ENCODE peak calls at places on chromosomes 5 and 9, in five cellular contexts. One of them, this sample, is unnamed.

GRCh38 chr9:128894764-128895163 is 12.8 kb downstream of the LRRC8A start:
- DNase-seq in osteoblast: no peak
- DNase-seq in stimulated activated CD4-positive, alpha-beta T cell treated with anti-CD3 and anti-CD28 coated beads, Interleukin-4, amount 100 ng/mL, for 48 hours: no peak
- DNase-seq in activated CD4-positive, alpha-beta T cell treated with anti-CD3 and anti-CD28 coated beads, Interleukin-2, amount 50 U/mL, for 48 hours: no peak
- DNase-seq in prostate gland: no peak
- DNase-seq in this sample: no peak

GRCh38 chr5:73625314-73625904 is 587 bp upstream of the ARHGEF28 start:
- DNase-seq in prostate gland: no peak
- DNase-seq in osteoblast: peak
- DNase-seq in activated CD4-positive, alpha-beta T cell treated with anti-CD3 and anti-CD28 coated beads, Interleukin-2, amount 50 U/mL, for 48 hours: no peak
- DNase-seq in stimulated activated CD4-positive, alpha-beta T cell treated with anti-CD3 and anti-CD28 coated beads, Interleukin-4, amount 100 ng/mL, for 48 hours: no peak
- DNase-seq in this sample: no peak

GRCh38 chr9:110580850-110581249 is 1.3 kb upstream of the SVEP1 start:
- DNase-seq in prostate gland: no peak
- DNase-seq in stimulated activated CD4-positive, alpha-beta T cell treated with anti-CD3 and anti-CD28 coated beads, Interleukin-4, amount 100 ng/mL, for 48 hours: no peak
- DNase-seq in activated CD4-positive, alpha-beta T cell treated with anti-CD3 and anti-CD28 coated beads, Interleukin-2, amount 50 U/mL, for 48 hours: no peak
- DNase-seq in osteoblast: no peak
- DNase-seq in this sample: no peak

GRCh38 chr5:52989025-52989780 is at the start of gene ITGA2:
- DNase-seq in osteoblast: peak
- DNase-seq in activated CD4-positive, alpha-beta T cell treated with anti-CD3 and anti-CD28 coated beads, Interleukin-2, amount 50 U/mL, for 48 hours: peak
- DNase-seq in prostate gland: peak
- DNase-seq in stimulated activated CD4-positive, alpha-beta T cell treated with anti-CD3 and anti-CD28 coated beads, Interleukin-4, amount 100 ng/mL, for 48 hours: no peak
- DNase-seq in this sample: peak

GRCh38 chr5:21919417-21920022 is 933.6 kb downstream of the CDH12 start:
- DNase-seq in activated CD4-positive, alpha-beta T cell treated with anti-CD3 and anti-CD28 coated beads, Interleukin-2, amount 50 U/mL, for 48 hours: no peak
- DNase-seq in prostate gland: no peak
- DNase-seq in stimulated activated CD4-positive, alpha-beta T cell treated with anti-CD3 and anti-CD28 coated beads, Interleukin-4, amount 100 ng/mL, for 48 hours: no peak
- DNase-seq in osteoblast: peak
- DNase-seq in this sample: no peak

GRCh38 chr5:148186248-148187003 is 16.4 kb upstream of the SPINK6 start:
- DNase-seq in activated CD4-positive, alpha-beta T cell treated with anti-CD3 and anti-CD28 coated beads, Interleukin-2, amount 50 U/mL, for 48 hours: no peak
- DNase-seq in prostate gland: no peak
- DNase-seq in osteoblast: no peak
- DNase-seq in stimulated activated CD4-positive, alpha-beta T cell treated with anti-CD3 and anti-CD28 coated beads, Interleukin-4, amount 100 ng/mL, for 48 hours: no peak
- DNase-seq in this sample: no peak

GRCh38 chr5:94276056-94276455 is 342.3 kb downstream of the KIAA0825 start:
- DNase-seq in osteoblast: no peak
- DNase-seq in prostate gland: no peak
- DNase-seq in stimulated activated CD4-positive, alpha-beta T cell treated with anti-CD3 and anti-CD28 coated beads, Interleukin-4, amount 100 ng/mL, for 48 hours: no peak
- DNase-seq in activated CD4-positive, alpha-beta T cell treated with anti-CD3 and anti-CD28 coated beads, Interleukin-2, amount 50 U/mL, for 48 hours: no peak
- DNase-seq in this sample: no peak

GRCh38 chr5:79585129-79585528 is 27.1 kb upstream of the TENT2 start:
- DNase-seq in activated CD4-positive, alpha-beta T cell treated with anti-CD3 and anti-CD28 coated beads, Interleukin-2, amount 50 U/mL, for 48 hours: no peak
- DNase-seq in stimulated activated CD4-positive, alpha-beta T cell treated with anti-CD3 and anti-CD28 coated beads, Interleukin-4, amount 100 ng/mL, for 48 hours: no peak
- DNase-seq in prostate gland: no peak
- DNase-seq in osteoblast: no peak
- DNase-seq in this sample: no peak

GRCh38 chr9:3508531-3509374 is 17.0 kb downstream of the RFX3 start:
- DNase-seq in prostate gland: peak
- DNase-seq in osteoblast: no peak
- DNase-seq in stimulated activated CD4-positive, alpha-beta T cell treated with anti-CD3 and anti-CD28 coated beads, Interleukin-4, amount 100 ng/mL, for 48 hours: no peak
- DNase-seq in activated CD4-positive, alpha-beta T cell treated with anti-CD3 and anti-CD28 coated beads, Interleukin-2, amount 50 U/mL, for 48 hours: no peak
- DNase-seq in this sample: no peak

GRCh38 chr5:177357459-177358332 is at the start of gene RGS14:
- DNase-seq in activated CD4-positive, alpha-beta T cell treated with anti-CD3 and anti-CD28 coated beads, Interleukin-2, amount 50 U/mL, for 48 hours: peak
- DNase-seq in osteoblast: peak
- DNase-seq in prostate gland: no peak
- DNase-seq in stimulated activated CD4-positive, alpha-beta T cell treated with anti-CD3 and anti-CD28 coated beads, Interleukin-4, amount 100 ng/mL, for 48 hours: peak
- DNase-seq in this sample: peak

GRCh38 chr5:142749321-142749720 is 20.9 kb upstream of the ARHGAP26 start:
- DNase-seq in osteoblast: no peak
- DNase-seq in activated CD4-positive, alpha-beta T cell treated with anti-CD3 and anti-CD28 coated beads, Interleukin-2, amount 50 U/mL, for 48 hours: peak
- DNase-seq in stimulated activated CD4-positive, alpha-beta T cell treated with anti-CD3 and anti-CD28 coated beads, Interleukin-4, amount 100 ng/mL, for 48 hours: peak
- DNase-seq in prostate gland: no peak
- DNase-seq in this sample: no peak

GRCh38 chr5:12658871-12659446 is 754.7 kb upstream of the CTNND2 start:
- DNase-seq in osteoblast: no peak
- DNase-seq in prostate gland: no peak
- DNase-seq in activated CD4-positive, alpha-beta T cell treated with anti-CD3 and anti-CD28 coated beads, Interleukin-2, amount 50 U/mL, for 48 hours: no peak
- DNase-seq in stimulated activated CD4-positive, alpha-beta T cell treated with anti-CD3 and anti-CD28 coated beads, Interleukin-4, amount 100 ng/mL, for 48 hours: no peak
- DNase-seq in this sample: no peak

GRCh38 chr5:179141867-179142266 is 81.7 kb downstream of the ZNF354C start:
- DNase-seq in prostate gland: no peak
- DNase-seq in stimulated activated CD4-positive, alpha-beta T cell treated with anti-CD3 and anti-CD28 coated beads, Interleukin-4, amount 100 ng/mL, for 48 hours: no peak
- DNase-seq in osteoblast: no peak
- DNase-seq in activated CD4-positive, alpha-beta T cell treated with anti-CD3 and anti-CD28 coated beads, Interleukin-2, amount 50 U/mL, for 48 hours: no peak
- DNase-seq in this sample: no peak

GRCh38 chr5:172929371-172929838 is 29.8 kb upstream of the RPL26L1 start:
- DNase-seq in osteoblast: peak
- DNase-seq in stimulated activated CD4-positive, alpha-beta T cell treated with anti-CD3 and anti-CD28 coated beads, Interleukin-4, amount 100 ng/mL, for 48 hours: no peak
- DNase-seq in prostate gland: no peak
- DNase-seq in activated CD4-positive, alpha-beta T cell treated with anti-CD3 and anti-CD28 coated beads, Interleukin-2, amount 50 U/mL, for 48 hours: no peak
- DNase-seq in this sample: no peak

GRCh38 chr9:94819161-94819677 is 92.7 kb downstream of the AOPEP start:
- DNase-seq in osteoblast: no peak
- DNase-seq in activated CD4-positive, alpha-beta T cell treated with anti-CD3 and anti-CD28 coated beads, Interleukin-2, amount 50 U/mL, for 48 hours: no peak
- DNase-seq in prostate gland: peak
- DNase-seq in stimulated activated CD4-positive, alpha-beta T cell treated with anti-CD3 and anti-CD28 coated beads, Interleukin-4, amount 100 ng/mL, for 48 hours: no peak
- DNase-seq in this sample: no peak

GRCh38 chr5:145237843-145238242 is 597.3 kb downstream of the PRELID2 start:
- DNase-seq in prostate gland: peak
- DNase-seq in activated CD4-positive, alpha-beta T cell treated with anti-CD3 and anti-CD28 coated beads, Interleukin-2, amount 50 U/mL, for 48 hours: no peak
- DNase-seq in osteoblast: no peak
- DNase-seq in stimulated activated CD4-positive, alpha-beta T cell treated with anti-CD3 and anti-CD28 coated beads, Interleukin-4, amount 100 ng/mL, for 48 hours: no peak
- DNase-seq in this sample: no peak

GRCh38 chr5:138459311-138459710 is 6.0 kb upstream of the EGR1 start:
- DNase-seq in activated CD4-positive, alpha-beta T cell treated with anti-CD3 and anti-CD28 coated beads, Interleukin-2, amount 50 U/mL, for 48 hours: peak
- DNase-seq in stimulated activated CD4-positive, alpha-beta T cell treated with anti-CD3 and anti-CD28 coated beads, Interleukin-4, amount 100 ng/mL, for 48 hours: peak
- DNase-seq in prostate gland: no peak
- DNase-seq in osteoblast: no peak
- DNase-seq in this sample: peak

GRCh38 chr9:18748106-18748719 is 274.3 kb downstream of the ADAMTSL1 start:
- DNase-seq in stimulated activated CD4-positive, alpha-beta T cell treated with anti-CD3 and anti-CD28 coated beads, Interleukin-4, amount 100 ng/mL, for 48 hours: no peak
- DNase-seq in activated CD4-positive, alpha-beta T cell treated with anti-CD3 and anti-CD28 coated beads, Interleukin-2, amount 50 U/mL, for 48 hours: no peak
- DNase-seq in osteoblast: no peak
- DNase-seq in prostate gland: no peak
- DNase-seq in this sample: no peak

GRCh38 chr5:172918421-172919371 is 40.5 kb upstream of the RPL26L1 start:
- DNase-seq in osteoblast: peak
- DNase-seq in activated CD4-positive, alpha-beta T cell treated with anti-CD3 and anti-CD28 coated beads, Interleukin-2, amount 50 U/mL, for 48 hours: no peak
- DNase-seq in prostate gland: no peak
- DNase-seq in stimulated activated CD4-positive, alpha-beta T cell treated with anti-CD3 and anti-CD28 coated beads, Interleukin-4, amount 100 ng/mL, for 48 hours: no peak
- DNase-seq in this sample: no peak

GRCh38 chr5:132905938-132906337 is 32.5 kb downstream of the LEAP2 start:
- DNase-seq in stimulated activated CD4-positive, alpha-beta T cell treated with anti-CD3 and anti-CD28 coated beads, Interleukin-4, amount 100 ng/mL, for 48 hours: no peak
- DNase-seq in activated CD4-positive, alpha-beta T cell treated with anti-CD3 and anti-CD28 coated beads, Interleukin-2, amount 50 U/mL, for 48 hours: no peak
- DNase-seq in prostate gland: peak
- DNase-seq in osteoblast: no peak
- DNase-seq in this sample: no peak

GRCh38 chr9:87337335-87338074 is 160.2 kb upstream of the DAPK1 start:
- DNase-seq in osteoblast: no peak
- DNase-seq in activated CD4-positive, alpha-beta T cell treated with anti-CD3 and anti-CD28 coated beads, Interleukin-2, amount 50 U/mL, for 48 hours: no peak
- DNase-seq in prostate gland: no peak
- DNase-seq in stimulated activated CD4-positive, alpha-beta T cell treated with anti-CD3 and anti-CD28 coated beads, Interleukin-4, amount 100 ng/mL, for 48 hours: no peak
- DNase-seq in this sample: no peak

GRCh38 chr5:154714271-154714986 is 40.7 kb upstream of the LARP1 start:
- DNase-seq in osteoblast: peak
- DNase-seq in stimulated activated CD4-positive, alpha-beta T cell treated with anti-CD3 and anti-CD28 coated beads, Interleukin-4, amount 100 ng/mL, for 48 hours: no peak
- DNase-seq in prostate gland: no peak
- DNase-seq in activated CD4-positive, alpha-beta T cell treated with anti-CD3 and anti-CD28 coated beads, Interleukin-2, amount 50 U/mL, for 48 hours: no peak
- DNase-seq in this sample: peak

GRCh38 chr9:88398016-88398415 is 9.8 kb downstream of the SPIN1 start:
- DNase-seq in osteoblast: no peak
- DNase-seq in prostate gland: no peak
- DNase-seq in activated CD4-positive, alpha-beta T cell treated with anti-CD3 and anti-CD28 coated beads, Interleukin-2, amount 50 U/mL, for 48 hours: no peak
- DNase-seq in stimulated activated CD4-positive, alpha-beta T cell treated with anti-CD3 and anti-CD28 coated beads, Interleukin-4, amount 100 ng/mL, for 48 hours: no peak
- DNase-seq in this sample: no peak

This sample was measured in stimulated activated naive B cell treated with anti-CD40 and anti-IgM and Interleukin-4, amounts not matched to agents 10 μg/mL and 1 μg/mL and 100 μg/mL, for 72 hours.